ENCODE peak calls at places on chromosomes 12 and 14, in five cellular contexts. G is tibial artery, K is esophagus squamous epithelium, E is hepatocyte, F is astrocyte. U is an unnamed sample.

GRCh38 chr12:4771960-4772566 is 51.9 kb downstream of the GALNT8 start:
- DNase-seq in G (no peak), K (no peak), E (no peak), F (peak; percentile 3), U (no peak)

GRCh38 chr12:132172619-132173018 is 28.4 kb downstream of the NOC4L start:
- DNase-seq in G (no peak), K (no peak), E (no peak), F (no peak), U (no peak)

GRCh38 chr12:90939382-90939781 is 15.6 kb downstream of the CCER1 start:
- DNase-seq in G (no peak), K (no peak), E (no peak), F (no peak), U (no peak)

GRCh38 chr12:84150226-84150625 is 762.4 kb downstream of the SLC6A15 start:
- DNase-seq in G (no peak), K (no peak), E (no peak), F (no peak), U (peak; percentile 87)

GRCh38 chr14:43872752-43873655 is 634.1 kb downstream of the FSCB start:
- DNase-seq in G (no peak), K (no peak), E (no peak), F (no peak), U (no peak)

GRCh38 chr12:47730341-47730744 is 5.1 kb upstream of the ENDOU start:
- DNase-seq in G (no peak), K (no peak), E (no peak), F (no peak), U (no peak)

GRCh38 chr12:77131977-77132490 is 66.7 kb upstream of the E2F7 start:
- DNase-seq in G (no peak), K (no peak), E (no peak), F (no peak), U (peak; percentile 66)

GRCh38 chr12:98863167-98863566 is 218.1 kb downstream of the APAF1 start:
- DNase-seq in G (no peak), K (no peak), E (no peak), F (no peak), U (no peak)

GRCh38 chr14:74400328-74400727 is 25.7 kb downstream of the SYNDIG1L start:
- DNase-seq in G (no peak), K (no peak), E (no peak), F (no peak), U (no peak)

GRCh38 chr12:126974779-126975178 is 1292.2 kb upstream of the TMEM132C start:
- DNase-seq in G (no peak), K (no peak), E (no peak), F (no peak), U (no peak)

GRCh38 chr12:65642006-65642695 is 182.1 kb upstream of the HMGA2 start:
- DNase-seq in G (no peak), K (no peak), E (no peak), F (no peak), U (peak; percentile 17)

GRCh38 chr14:69592923-69593677 is 18.3 kb upstream of the SUSD6 start:
- DNase-seq in G (no peak), K (no peak), E (peak; percentile 81), F (peak; percentile 57), U (peak; percentile 31)

GRCh38 chr12:56198836-56199235 is 9.6 kb upstream of the SMARCC2 start:
- DNase-seq in G (no peak), K (no peak), E (no peak), F (peak; percentile 51), U (no peak)

GRCh38 chr14:92531151-92531873 is 17.7 kb downstream of the RIN3 start:
- DNase-seq in G (no peak), K (no peak), E (no peak), F (no peak), U (no peak)

GRCh38 chr12:50751921-50752721 is 11.8 kb upstream of the ATF1 start:
- DNase-seq in G (no peak), K (no peak), E (no peak), F (peak; percentile 17), U (peak; percentile 77)

GRCh38 chr12:30730011-30730410 is 24.7 kb downstream of the CAPRIN2 start:
- DNase-seq in G (no peak), K (no peak), E (no peak), F (no peak), U (no peak)

GRCh38 chr14:24982472-24983155 is 67.3 kb downstream of the STXBP6 start:
- DNase-seq in G (no peak), K (no peak), E (peak; percentile 69), F (peak; percentile 87), U (peak; percentile 40)

GRCh38 chr12:48069253-48069652 is 36.6 kb downstream of the SENP1 start:
- DNase-seq in G (no peak), K (no peak), E (no peak), F (no peak), U (peak; percentile 82)

GRCh38 chr14:70714055-70714550 is 72.4 kb downstream of the TTC9 start:
- DNase-seq in G (no peak), K (no peak), E (peak; percentile 79), F (peak; percentile 36), U (peak; percentile 53)

GRCh38 chr12:13106666-13107065 is 3.2 kb upstream of the GSG1 start:
- DNase-seq in G (no peak), K (no peak), E (no peak), F (no peak), U (peak; percentile 60)

DNA sequence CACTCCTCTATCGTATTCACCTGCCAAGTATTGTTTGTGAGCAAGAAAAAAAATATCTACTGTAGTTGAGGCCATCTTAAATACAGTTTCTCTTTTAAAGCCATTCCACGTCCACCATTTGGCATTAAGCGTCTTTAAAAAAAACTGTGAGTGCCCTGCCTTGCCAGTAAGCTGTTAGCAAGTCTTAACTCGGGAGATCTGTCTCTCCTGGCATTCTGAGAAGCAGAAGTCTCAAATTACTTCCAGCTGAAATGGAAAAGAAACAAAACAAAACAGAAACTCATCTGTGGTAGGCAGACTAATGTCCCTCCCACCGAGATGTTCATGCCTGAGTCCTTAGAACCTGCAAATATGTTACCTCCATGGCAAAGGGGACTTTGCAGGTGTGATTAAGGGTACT is 126.2 kb downstream of the CRADD start:
- DNase-seq in G (no peak), K (no peak), E (peak; percentile 60), F (peak; percentile 87), U (peak; percentile 72)
- H3K36me3 ChIP-seq in G (no peaks in the 10 kb centered on the region), K (no peaks in the 10 kb centered on the region), E (no peaks in the 10 kb centered on the region), F (no peaks in the 10 kb centered on the region), U (no peaks in the 10 kb centered on the region)

DNA sequence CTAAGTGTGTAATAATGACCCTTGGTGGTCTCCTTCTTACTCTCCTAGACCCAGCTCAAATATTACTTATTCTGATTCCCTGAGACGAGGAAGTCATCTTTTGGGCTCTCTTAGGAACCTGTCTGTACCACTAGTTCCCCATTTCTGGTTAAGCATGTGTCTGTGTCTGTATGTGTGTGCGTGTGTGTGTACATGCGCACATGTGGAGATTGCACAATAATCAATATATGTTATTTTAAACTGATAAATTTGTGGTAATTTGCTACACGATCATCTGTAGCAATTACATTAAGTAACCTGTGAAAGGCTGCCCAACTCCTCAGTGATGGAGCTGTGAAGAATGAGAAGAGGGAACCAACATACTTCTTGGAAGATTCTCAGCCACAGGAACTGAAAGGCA is 132.2 kb downstream of the ASCL4 start:
- DNase-seq in G (no peak), K (no peak), E (no peak), F (no peak), U (no peak)
- H3K27me3 ChIP-seq in G (no peaks in the 10 kb centered on the region), K (no peaks in the 10 kb centered on the region), E (peaks cover 70% of the 10 kb centered on the region), F (peaks cover 13% of the 10 kb centered on the region), U (peaks cover 2% of the 10 kb centered on the region)

GRCh38 chr12:5888816-5889315 is 56.2 kb downstream of the ANO2 start:
- DNase-seq in G (no peak), K (no peak), E (no peak), F (no peak), U (no peak)

GRCh38 chr12:5884846-5885245 is 60.2 kb downstream of the ANO2 start:
- DNase-seq in G (no peak), K (no peak), E (no peak), F (no peak), U (no peak)

GRCh38 chr12:5887758-5888157 is 57.3 kb downstream of the ANO2 start:
- DNase-seq in G (no peak), K (no peak), E (no peak), F (no peak), U (no peak)

GRCh38 chr12:5884285-5884684 is 60.8 kb downstream of the ANO2 start:
- DNase-seq in G (no peak), K (no peak), E (no peak), F (no peak), U (no peak)

DNA sequence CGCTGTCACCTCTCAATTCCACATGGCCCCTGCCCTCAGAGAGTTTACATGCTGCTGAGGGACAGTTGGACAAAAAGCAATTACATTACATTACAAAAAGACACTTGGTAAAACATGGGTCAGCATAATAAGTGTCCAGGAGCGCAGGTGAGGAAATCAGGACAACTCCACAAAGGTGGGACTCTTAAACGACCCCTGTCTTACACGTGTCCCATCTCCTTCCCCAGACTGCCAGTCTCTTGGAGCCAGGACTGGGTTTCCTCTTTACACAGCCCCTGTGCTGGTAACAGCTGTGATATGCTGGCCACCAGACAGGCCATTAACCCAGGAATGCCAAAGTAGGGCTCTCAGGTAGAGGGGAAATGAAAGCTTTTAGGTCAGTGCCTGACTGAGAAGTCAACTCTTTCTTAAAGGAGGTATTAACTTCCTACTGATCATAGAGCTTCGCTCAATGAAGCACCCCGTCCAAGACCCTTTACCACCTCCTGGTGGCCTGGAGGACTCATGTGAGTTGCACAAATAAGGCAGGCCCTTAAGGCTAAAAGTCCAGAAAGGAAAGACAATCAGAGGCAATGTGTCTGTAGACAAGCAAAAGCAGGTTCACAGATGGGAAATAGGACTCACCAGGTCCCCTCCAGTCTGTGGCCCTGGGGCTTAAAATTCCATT is 55.5 kb downstream of the ANO2 start:
- DNase-seq in G (no peak), K (no peak), E (no peak), F (no peak), U (no peak)
- TF ChIP-seq CTCF in G (no peak), K (no peak), E (no peak), F (no peak), U (no peak)

DNA sequence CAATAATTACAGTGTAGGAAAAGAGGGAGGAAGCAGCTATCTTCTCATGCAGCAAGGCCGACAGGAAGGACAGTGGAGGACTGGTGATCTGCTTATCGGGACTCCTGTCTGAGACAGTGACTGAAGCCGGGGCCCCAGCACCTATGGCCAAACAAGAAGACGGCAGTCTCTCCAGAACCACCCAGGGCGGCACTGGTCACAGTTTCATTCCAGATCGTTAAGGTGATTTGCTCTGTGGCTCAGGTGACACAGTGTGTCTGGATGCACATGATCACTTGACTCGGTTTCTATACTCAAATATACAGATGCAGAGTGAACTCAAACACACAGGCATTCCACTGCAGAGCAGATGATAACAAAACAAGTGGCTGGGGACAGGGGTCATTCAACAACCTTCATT is 52.1 kb upstream of the CORO1C start:
- DNase-seq in G (no peak), K (no peak), E (peak; percentile 37), F (no peak), U (no peak)
- H3K36me3 ChIP-seq in G (peaks cover 11% of the 10 kb centered on the region), K (peaks cover 6% of the 10 kb centered on the region), E (no peaks in the 10 kb centered on the region), F (peaks cover 45% of the 10 kb centered on the region), U (peaks cover 16% of the 10 kb centered on the region)

GRCh38 chr14:104201496-104201895 is 63.1 kb downstream of the KIF26A start:
- DNase-seq in G (no peak), K (no peak), E (no peak), F (no peak), U (no peak)

GRCh38 chr14:104199266-104199665 is 60.9 kb downstream of the KIF26A start:
- DNase-seq in G (no peak), K (no peak), E (no peak), F (no peak), U (no peak)

GRCh38 chr14:104202259-104203070 is 64.1 kb downstream of the KIF26A start:
- DNase-seq in G (no peak), K (no peak), E (no peak), F (no peak), U (no peak)

GRCh38 chr14:104201063-104201462 is 62.7 kb downstream of the KIF26A start:
- DNase-seq in G (no peak), K (no peak), E (no peak), F (no peak), U (no peak)

GRCh38 chr14:104200591-104200990 is 62.2 kb downstream of the KIF26A start:
- DNase-seq in G (no peak), K (no peak), E (no peak), F (no peak), U (no peak)
- H3K27me3 ChIP-seq in G (no peaks in the 10 kb centered on the region), K (no peaks in the 10 kb centered on the region), E (no peaks in the 10 kb centered on the region), F (no peaks in the 10 kb centered on the region), U (no peaks in the 10 kb centered on the region)